ENCODE peak calls at places on chromosomes 5 and 9, in seven cellular contexts. One of them, this sample, is unnamed.

GRCh38 chr9:82410306-82410705 is 421.7 kb downstream of the SPATA31D1 start:
- DNase-seq in choroid plexus epithelial cell: peak
- DNase-seq in endothelial cell of umbilical vein: no peak
- DNase-seq in cardiac fibroblast: no peak
- DNase-seq in colonic mucosa: no peak
- DNase-seq in prostate gland: no peak
- DNase-seq in mucosa of descending colon: no peak
- DNase-seq in this sample: no peak

GRCh38 chr5:33118761-33119415 is 321.9 kb upstream of the TARS1 start:
- DNase-seq in endothelial cell of umbilical vein: no peak
- DNase-seq in cardiac fibroblast: no peak
- DNase-seq in choroid plexus epithelial cell: no peak
- DNase-seq in mucosa of descending colon: no peak
- DNase-seq in colonic mucosa: no peak
- DNase-seq in prostate gland: no peak
- DNase-seq in this sample: no peak

GRCh38 chr9:19809422-19810269 is 20.8 kb upstream of the SLC24A2 start:
- DNase-seq in choroid plexus epithelial cell: no peak
- DNase-seq in mucosa of descending colon: no peak
- DNase-seq in cardiac fibroblast: no peak
- DNase-seq in endothelial cell of umbilical vein: no peak
- DNase-seq in prostate gland: no peak
- DNase-seq in colonic mucosa: no peak
- DNase-seq in this sample: no peak

GRCh38 chr5:142420521-142420920 is 95.7 kb upstream of the SPRY4 start:
- DNase-seq in choroid plexus epithelial cell: no peak
- DNase-seq in prostate gland: no peak
- DNase-seq in mucosa of descending colon: no peak
- DNase-seq in endothelial cell of umbilical vein: no peak
- DNase-seq in colonic mucosa: no peak
- DNase-seq in cardiac fibroblast: no peak
- DNase-seq in this sample: no peak

GRCh38 chr9:69083321-69083720 is 47.8 kb downstream of the FXN start:
- DNase-seq in cardiac fibroblast: no peak
- DNase-seq in mucosa of descending colon: no peak
- DNase-seq in endothelial cell of umbilical vein: peak
- DNase-seq in prostate gland: no peak
- DNase-seq in choroid plexus epithelial cell: no peak
- DNase-seq in colonic mucosa: no peak
- DNase-seq in this sample: no peak

GRCh38 chr9:98775831-98776441 is 20.4 kb downstream of the ANKS6 start:
- DNase-seq in cardiac fibroblast: peak
- DNase-seq in endothelial cell of umbilical vein: peak
- DNase-seq in prostate gland: no peak
- DNase-seq in mucosa of descending colon: no peak
- DNase-seq in choroid plexus epithelial cell: peak
- DNase-seq in colonic mucosa: peak
- DNase-seq in this sample: no peak

GRCh38 chr9:25442517-25442916 is 235.7 kb downstream of the TUSC1 start:
- DNase-seq in cardiac fibroblast: no peak
- DNase-seq in endothelial cell of umbilical vein: no peak
- DNase-seq in choroid plexus epithelial cell: no peak
- DNase-seq in mucosa of descending colon: no peak
- DNase-seq in prostate gland: no peak
- DNase-seq in colonic mucosa: no peak
- DNase-seq in this sample: no peak

GRCh38 chr5:174386306-174386705 is 338.1 kb upstream of the MSX2 start:
- DNase-seq in endothelial cell of umbilical vein: no peak
- DNase-seq in cardiac fibroblast: peak
- DNase-seq in colonic mucosa: no peak
- DNase-seq in choroid plexus epithelial cell: no peak
- DNase-seq in prostate gland: no peak
- DNase-seq in mucosa of descending colon: no peak
- DNase-seq in this sample: no peak

GRCh38 chr5:1155191-1156032 is 43.5 kb upstream of the SLC12A7 start:
- DNase-seq in colonic mucosa: no peak
- DNase-seq in choroid plexus epithelial cell: no peak
- DNase-seq in cardiac fibroblast: no peak
- DNase-seq in mucosa of descending colon: no peak
- DNase-seq in prostate gland: no peak
- DNase-seq in endothelial cell of umbilical vein: no peak
- DNase-seq in this sample: no peak

GRCh38 chr9:107467416-107467815 is 22.2 kb downstream of the KLF4 start:
- DNase-seq in prostate gland: no peak
- DNase-seq in choroid plexus epithelial cell: no peak
- DNase-seq in colonic mucosa: no peak
- DNase-seq in endothelial cell of umbilical vein: no peak
- DNase-seq in mucosa of descending colon: no peak
- DNase-seq in cardiac fibroblast: no peak
- DNase-seq in this sample: no peak

GRCh38 chr9:20854444-20854843 is 170.4 kb downstream of the FOCAD start:
- DNase-seq in mucosa of descending colon: no peak
- DNase-seq in prostate gland: no peak
- DNase-seq in choroid plexus epithelial cell: peak
- DNase-seq in colonic mucosa: no peak
- DNase-seq in cardiac fibroblast: peak
- DNase-seq in endothelial cell of umbilical vein: no peak
- DNase-seq in this sample: no peak

GRCh38 chr9:104260004-104260403 is 165.9 kb downstream of the SMC2 start:
- DNase-seq in choroid plexus epithelial cell: no peak
- DNase-seq in mucosa of descending colon: no peak
- DNase-seq in cardiac fibroblast: no peak
- DNase-seq in endothelial cell of umbilical vein: no peak
- DNase-seq in prostate gland: no peak
- DNase-seq in colonic mucosa: no peak
- DNase-seq in this sample: no peak

GRCh38 chr5:79202076-79202475 is 33.9 kb upstream of the JMY start:
- DNase-seq in prostate gland: no peak
- DNase-seq in endothelial cell of umbilical vein: peak
- DNase-seq in choroid plexus epithelial cell: peak
- DNase-seq in colonic mucosa: no peak
- DNase-seq in mucosa of descending colon: no peak
- DNase-seq in cardiac fibroblast: peak
- DNase-seq in this sample: no peak

GRCh38 chr5:138753794-138754698 is 821 bp downstream of the CTNNA1 start:
- DNase-seq in colonic mucosa: peak
- DNase-seq in cardiac fibroblast: peak
- DNase-seq in mucosa of descending colon: peak
- DNase-seq in prostate gland: peak
- DNase-seq in endothelial cell of umbilical vein: peak
- DNase-seq in choroid plexus epithelial cell: peak
- DNase-seq in this sample: peak

GRCh38 chr5:471750-472058 is 28.7 kb downstream of the EXOC3 start:
- DNase-seq in prostate gland: no peak
- DNase-seq in choroid plexus epithelial cell: no peak
- DNase-seq in mucosa of descending colon: no peak
- DNase-seq in colonic mucosa: no peak
- DNase-seq in cardiac fibroblast: no peak
- DNase-seq in endothelial cell of umbilical vein: no peak
- DNase-seq in this sample: no peak

GRCh38 chr9:2241461-2241874 is 226.3 kb downstream of the SMARCA2 start:
- DNase-seq in choroid plexus epithelial cell: peak
- DNase-seq in cardiac fibroblast: peak
- DNase-seq in prostate gland: peak
- DNase-seq in mucosa of descending colon: peak
- DNase-seq in colonic mucosa: peak
- DNase-seq in endothelial cell of umbilical vein: peak
- DNase-seq in this sample: peak

GRCh38 chr5:62621280-62621679 is 42.7 kb downstream of the LRRC70 start:
- DNase-seq in prostate gland: no peak
- DNase-seq in mucosa of descending colon: no peak
- DNase-seq in endothelial cell of umbilical vein: no peak
- DNase-seq in choroid plexus epithelial cell: no peak
- DNase-seq in cardiac fibroblast: no peak
- DNase-seq in colonic mucosa: no peak
- DNase-seq in this sample: no peak

GRCh38 chr5:55969956-55970355 is 24.8 kb downstream of the IL6ST start:
- DNase-seq in colonic mucosa: no peak
- DNase-seq in choroid plexus epithelial cell: peak
- DNase-seq in prostate gland: no peak
- DNase-seq in mucosa of descending colon: no peak
- DNase-seq in cardiac fibroblast: peak
- DNase-seq in endothelial cell of umbilical vein: peak
- DNase-seq in this sample: no peak

GRCh38 chr5:104361932-104362331 is 799.3 kb upstream of the NUDT12 start:
- DNase-seq in mucosa of descending colon: no peak
- DNase-seq in colonic mucosa: no peak
- DNase-seq in choroid plexus epithelial cell: no peak
- DNase-seq in cardiac fibroblast: no peak
- DNase-seq in prostate gland: no peak
- DNase-seq in endothelial cell of umbilical vein: no peak
- DNase-seq in this sample: no peak

GRCh38 chr9:21616082-21616778 is 134.1 kb upstream of the IFNE start:
- DNase-seq in prostate gland: no peak
- DNase-seq in mucosa of descending colon: no peak
- DNase-seq in cardiac fibroblast: peak
- DNase-seq in choroid plexus epithelial cell: peak
- DNase-seq in endothelial cell of umbilical vein: no peak
- DNase-seq in colonic mucosa: no peak
- DNase-seq in this sample: no peak

GRCh38 chr5:31427013-31427783 is 104.7 kb downstream of the DROSHA start:
- DNase-seq in choroid plexus epithelial cell: no peak
- DNase-seq in mucosa of descending colon: no peak
- DNase-seq in colonic mucosa: no peak
- DNase-seq in endothelial cell of umbilical vein: peak
- DNase-seq in cardiac fibroblast: peak
- DNase-seq in prostate gland: no peak
- DNase-seq in this sample: no peak

GRCh38 chr5:138573949-138574670 is 1.1 kb downstream of the HSPA9 start:
- DNase-seq in prostate gland: no peak
- DNase-seq in cardiac fibroblast: no peak
- DNase-seq in endothelial cell of umbilical vein: no peak
- DNase-seq in mucosa of descending colon: no peak
- DNase-seq in colonic mucosa: no peak
- DNase-seq in choroid plexus epithelial cell: peak
- DNase-seq in this sample: no peak

GRCh38 chr9:22144226-22144625 is 135.1 kb upstream of the CDKN2B start:
- DNase-seq in mucosa of descending colon: no peak
- DNase-seq in cardiac fibroblast: peak
- DNase-seq in prostate gland: no peak
- DNase-seq in endothelial cell of umbilical vein: peak
- DNase-seq in choroid plexus epithelial cell: no peak
- DNase-seq in colonic mucosa: no peak
- DNase-seq in this sample: no peak

GRCh38 chr5:131786900-131787692 is 9.7 kb downstream of the FNIP1 start:
- DNase-seq in endothelial cell of umbilical vein: no peak
- DNase-seq in prostate gland: no peak
- DNase-seq in cardiac fibroblast: no peak
- DNase-seq in colonic mucosa: no peak
- DNase-seq in choroid plexus epithelial cell: no peak
- DNase-seq in mucosa of descending colon: no peak
- DNase-seq in this sample: no peak

GRCh38 chr5:180346358-180346757 is 6.8 kb downstream of the GFPT2 start:
- DNase-seq in mucosa of descending colon: no peak
- DNase-seq in cardiac fibroblast: no peak
- DNase-seq in choroid plexus epithelial cell: no peak
- DNase-seq in endothelial cell of umbilical vein: no peak
- DNase-seq in prostate gland: no peak
- DNase-seq in colonic mucosa: no peak
- DNase-seq in this sample: no peak

GRCh38 chr5:425714-426113 is 17.3 kb upstream of the EXOC3 start:
- DNase-seq in mucosa of descending colon: no peak
- DNase-seq in cardiac fibroblast: peak
- DNase-seq in choroid plexus epithelial cell: peak
- DNase-seq in prostate gland: no peak
- DNase-seq in endothelial cell of umbilical vein: peak
- DNase-seq in colonic mucosa: no peak
- DNase-seq in this sample: no peak

GRCh38 chr9:72977670-72978069 is 24.8 kb upstream of the ALDH1A1 start:
- DNase-seq in mucosa of descending colon: no peak
- DNase-seq in colonic mucosa: no peak
- DNase-seq in choroid plexus epithelial cell: no peak
- DNase-seq in prostate gland: no peak
- DNase-seq in cardiac fibroblast: no peak
- DNase-seq in endothelial cell of umbilical vein: no peak
- DNase-seq in this sample: no peak

GRCh38 chr5:128498844-128499455 is 39.1 kb downstream of the FBN2 start:
- DNase-seq in endothelial cell of umbilical vein: peak
- DNase-seq in cardiac fibroblast: peak
- DNase-seq in prostate gland: peak
- DNase-seq in mucosa of descending colon: no peak
- DNase-seq in colonic mucosa: peak
- DNase-seq in choroid plexus epithelial cell: peak
- DNase-seq in this sample: no peak

GRCh38 chr5:146025108-146025507 is 80.3 kb downstream of the PLAC8L1 start:
- DNase-seq in colonic mucosa: peak
- DNase-seq in cardiac fibroblast: peak
- DNase-seq in choroid plexus epithelial cell: no peak
- DNase-seq in endothelial cell of umbilical vein: peak
- DNase-seq in mucosa of descending colon: peak
- DNase-seq in prostate gland: no peak
- DNase-seq in this sample: no peak

GRCh38 chr5:16869821-16870796 is 66.0 kb downstream of the MYO10 start:
- DNase-seq in prostate gland: no peak
- DNase-seq in cardiac fibroblast: no peak
- DNase-seq in colonic mucosa: no peak
- DNase-seq in mucosa of descending colon: no peak
- DNase-seq in choroid plexus epithelial cell: no peak
- DNase-seq in endothelial cell of umbilical vein: no peak
- DNase-seq in this sample: no peak
- H3K4me3 ChIP-seq in prostate gland: no peak
- H3K4me3 ChIP-seq in cardiac fibroblast: no peak
- H3K4me3 ChIP-seq in colonic mucosa: no peak
- H3K4me3 ChIP-seq in mucosa of descending colon: no peak
- H3K4me3 ChIP-seq in choroid plexus epithelial cell: no peak
- H3K4me3 ChIP-seq in endothelial cell of umbilical vein: no peak
- H3K4me3 ChIP-seq in this sample: no peak

GRCh38 chr9:37972346-37972745 is 68.4 kb upstream of the SLC25A51 start:
- DNase-seq in endothelial cell of umbilical vein: peak
- DNase-seq in mucosa of descending colon: peak
- DNase-seq in colonic mucosa: no peak
- DNase-seq in prostate gland: no peak
- DNase-seq in cardiac fibroblast: peak
- DNase-seq in choroid plexus epithelial cell: peak
- DNase-seq in this sample: peak
- TF ChIP-seq CTCF in endothelial cell of umbilical vein: no peak
- TF ChIP-seq CTCF in mucosa of descending colon: no peak
- TF ChIP-seq CTCF in colonic mucosa: no peak
- TF ChIP-seq CTCF in prostate gland: no peak
- TF ChIP-seq CTCF in cardiac fibroblast: peak
- TF ChIP-seq CTCF in choroid plexus epithelial cell: peak
- TF ChIP-seq CTCF in this sample: no peak

GRCh38 chr5:16889203-16889971 is 46.7 kb downstream of the MYO10 start:
- DNase-seq in mucosa of descending colon: no peak
- DNase-seq in colonic mucosa: no peak
- DNase-seq in choroid plexus epithelial cell: peak
- DNase-seq in endothelial cell of umbilical vein: peak
- DNase-seq in prostate gland: peak
- DNase-seq in cardiac fibroblast: peak
- DNase-seq in this sample: no peak
- H3K4me3 ChIP-seq in mucosa of descending colon: no peak
- H3K4me3 ChIP-seq in colonic mucosa: no peak
- H3K4me3 ChIP-seq in choroid plexus epithelial cell: no peak
- H3K4me3 ChIP-seq in endothelial cell of umbilical vein: no peak
- H3K4me3 ChIP-seq in prostate gland: no peak
- H3K4me3 ChIP-seq in cardiac fibroblast: no peak
- H3K4me3 ChIP-seq in this sample: no peak

DNA sequence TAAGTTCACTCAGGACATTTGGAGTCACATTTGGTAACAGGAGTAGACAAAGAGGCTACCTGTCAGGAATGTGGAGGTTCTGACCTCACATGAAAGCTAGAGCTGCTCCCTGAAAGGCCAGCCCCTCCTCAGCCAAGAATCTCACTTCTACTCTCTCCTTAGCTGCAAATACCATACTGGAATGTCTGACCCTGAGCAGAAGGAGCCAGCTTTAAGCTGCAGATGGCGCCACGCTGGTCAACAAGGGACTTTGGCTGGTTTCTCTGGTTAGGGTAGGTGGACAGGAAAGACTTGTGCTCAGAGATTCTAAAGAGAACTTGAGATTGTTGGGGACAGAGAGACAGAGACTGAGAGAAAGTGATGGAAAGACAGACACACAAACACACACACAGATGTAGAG is 21.9 kb downstream of the ASTN2 start:
- DNase-seq in cardiac fibroblast: no peak
- DNase-seq in endothelial cell of umbilical vein: no peak
- DNase-seq in prostate gland: no peak
- DNase-seq in colonic mucosa: no peak
- DNase-seq in mucosa of descending colon: no peak
- DNase-seq in choroid plexus epithelial cell: no peak
- DNase-seq in this sample: no peak
- TF ChIP-seq CTCF in cardiac fibroblast: no peak
- TF ChIP-seq CTCF in endothelial cell of umbilical vein: no peak
- TF ChIP-seq CTCF in prostate gland: no peak
- TF ChIP-seq CTCF in colonic mucosa: no peak
- TF ChIP-seq CTCF in mucosa of descending colon: no peak
- TF ChIP-seq CTCF in choroid plexus epithelial cell: no peak
- TF ChIP-seq CTCF in this sample: no peak

This sample was measured in pancreas.